ENCODE peak calls at places on chromosome 18, in seven cellular contexts. Q, Y, X, U, B, C and R are unnamed samples.

GRCh38 chr18:39058386-39059000 is 1492.9 kb upstream of the CELF4 start:
- DNase-seq in Y (no peak), Q (no peak), C (no peak), U (no peak), X (no peak), B (no peak), R (no peak)

GRCh38 chr18:56986829-56987228 is 160.1 kb upstream of the BOD1L2 start:
- DNase-seq in Y (peak), U (no peak), X (no peak), Q (no peak), B (no peak), C (no peak), R (no peak)

GRCh38 chr18:51361130-51361860 is 163.8 kb upstream of the MEX3C start:
- DNase-seq in X (no peak), B (no peak), C (no peak), Q (no peak), Y (no peak), U (peak), R (no peak)

GRCh38 chr18:32091325-32091723 is 350 bp upstream of the RNF138 start:
- DNase-seq in X (no peak), B (no peak), U (no peak), Y (no peak), Q (no peak), C (no peak), R (no peak)

GRCh38 chr18:6022840-6023239 is 127.5 kb upstream of the TMEM200C start:
- DNase-seq in B (no peak), Q (no peak), C (no peak), X (no peak), U (no peak), Y (no peak), R (no peak)

GRCh38 chr18:36737321-36737720 is 91.5 kb downstream of the TPGS2 start:
- DNase-seq in X (no peak), Y (no peak), Q (no peak), C (no peak), B (no peak), U (no peak), R (no peak)

GRCh38 chr18:63348508-63349136 is 18.4 kb downstream of the KDSR start:
- DNase-seq in Y (no peak), Q (no peak), B (no peak), X (no peak), U (no peak), C (no peak), R (no peak)

GRCh38 chr18:70046207-70046606 is 98.5 kb upstream of the CD226 start:
- DNase-seq in C (no peak), X (no peak), Y (no peak), U (peak), B (no peak), Q (peak), R (no peak)

GRCh38 chr18:67402543-67402942 is 114.0 kb downstream of the DSEL start:
- DNase-seq in C (no peak), B (no peak), X (no peak), Y (no peak), Q (peak), U (peak), R (no peak)

GRCh38 chr18:49681387-49681786 is 119.5 kb downstream of the LIPG start:
- DNase-seq in U (no peak), Y (peak), X (no peak), C (no peak), Q (no peak), B (no peak), R (no peak)

GRCh38 chr18:28176674-28176932 is 327 bp downstream of the CDH2 start:
- DNase-seq in Q (no peak), X (no peak), B (peak), C (peak), Y (no peak), U (no peak), R (no peak)

GRCh38 chr18:59820663-59821062 is 79.1 kb upstream of the PMAIP1 start:
- DNase-seq in Y (no peak), X (no peak), B (no peak), Q (peak), U (peak), C (no peak), R (no peak)
- TF ChIP-seq CTCF in Y (no peak), X (no peak), B (no peak), Q (no peak), U (no peak), C (no peak), R (no peak)

DNA sequence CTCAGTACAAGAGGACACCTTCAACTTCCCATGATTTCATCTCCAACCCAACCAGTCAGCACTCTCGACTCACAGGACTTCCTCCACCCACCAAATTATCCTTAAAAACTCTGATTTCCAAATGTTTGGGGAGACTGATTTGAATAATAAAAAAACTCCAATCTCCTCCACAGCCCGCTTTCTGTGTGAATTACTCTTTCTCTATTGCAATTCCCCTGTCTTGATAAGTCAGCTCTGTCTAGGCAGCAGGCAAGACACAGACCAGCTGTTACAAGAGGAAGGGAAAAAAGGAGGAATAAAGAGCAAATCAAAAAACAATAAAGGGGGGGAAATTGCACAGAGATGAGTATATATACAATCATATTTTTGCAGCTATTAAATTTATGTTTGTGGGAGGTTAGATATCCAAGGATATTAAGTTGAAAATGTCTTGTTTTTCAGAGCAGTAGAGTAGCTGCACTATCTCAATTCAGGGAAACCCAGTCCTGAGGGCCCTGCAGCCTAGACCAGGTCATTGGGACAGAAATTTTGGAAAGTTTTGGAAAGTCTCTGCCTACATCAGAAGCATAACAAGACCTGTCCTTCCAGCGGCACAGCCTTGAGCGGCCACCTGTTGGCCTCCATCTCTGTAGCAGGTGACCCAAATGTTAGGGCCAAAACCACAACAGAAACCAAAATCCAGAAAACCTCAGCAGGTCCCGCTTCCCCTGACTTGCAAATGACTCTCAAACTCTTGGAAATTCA is 32.8 kb upstream of the SIGLEC15 start:
- DNase-seq in X (no peak), B (no peak), C (no peak), Q (no peak), U (peak), Y (no peak), R (no peak)
- TF ChIP-seq CTCF in X (no peak), B (no peak), C (no peak), Q (no peak), U (no peak), Y (no peak), R (no peak)

GRCh38 chr18:29892960-29893558 is 1149.5 kb downstream of the DSC3 start:
- DNase-seq in X (no peak), Q (no peak), U (peak), B (no peak), C (no peak), Y (peak), R (no peak)
- TF ChIP-seq CTCF in X (peak), Q (peak), U (peak), B (peak), C (peak), Y (peak), R (no peak)

GRCh38 chr18:78492813-78493371 is 486.7 kb upstream of the SALL3 start:
- DNase-seq in Y (no peak), B (no peak), U (no peak), C (no peak), Q (no peak), X (no peak), R (no peak)
- TF ChIP-seq CTCF in Y (no peak), B (no peak), U (no peak), C (no peak), Q (no peak), X (no peak), R (no peak)

GRCh38 chr18:62177271-62177670 is 9.6 kb downstream of the PIGN start:
- DNase-seq in B (no peak), Q (no peak), X (no peak), U (no peak), Y (no peak), C (no peak), R (no peak)

GRCh38 chr18:62183578-62184195 is 3.2 kb downstream of the PIGN start:
- DNase-seq in U (peak), X (peak), B (no peak), Q (peak), Y (peak), C (no peak), R (no peak)

GRCh38 chr18:62186656-62187542 is at the start of the genes PIGN and RELCH:
- DNase-seq in U (peak), C (peak), Q (peak), Y (peak), X (peak), B (peak), R (peak)

GRCh38 chr18:62179213-62179612 is 7.6 kb downstream of the PIGN start:
- DNase-seq in C (no peak), Y (no peak), U (no peak), Q (no peak), X (no peak), B (no peak), R (no peak)

DNA sequence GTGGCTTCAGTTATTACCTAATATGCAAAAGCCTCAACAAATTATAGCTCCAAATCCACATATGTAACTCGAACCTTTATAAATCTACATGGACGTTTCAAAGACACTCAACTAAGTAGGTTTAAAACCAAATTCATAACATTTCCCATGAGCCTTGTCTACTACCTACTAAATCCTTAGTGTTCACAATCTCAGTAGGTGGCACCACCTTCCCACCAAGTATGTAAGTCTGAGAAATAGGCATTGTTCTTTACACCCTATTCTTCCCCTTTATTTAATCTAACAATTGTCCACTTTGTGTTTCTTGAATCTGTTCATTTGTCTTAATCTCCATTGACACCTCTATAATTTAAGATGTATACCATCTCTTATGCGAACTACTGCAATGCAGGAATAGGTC is 4.6 kb downstream of the PIGN start:
- DNase-seq in C (no peak), X (no peak), B (no peak), Q (no peak), U (no peak), Y (no peak), R (no peak)
- TF ChIP-seq CTCF in C (no peak), X (no peak), B (no peak), Q (peak), U (no peak), Y (no peak), R (no peak)

DNA sequence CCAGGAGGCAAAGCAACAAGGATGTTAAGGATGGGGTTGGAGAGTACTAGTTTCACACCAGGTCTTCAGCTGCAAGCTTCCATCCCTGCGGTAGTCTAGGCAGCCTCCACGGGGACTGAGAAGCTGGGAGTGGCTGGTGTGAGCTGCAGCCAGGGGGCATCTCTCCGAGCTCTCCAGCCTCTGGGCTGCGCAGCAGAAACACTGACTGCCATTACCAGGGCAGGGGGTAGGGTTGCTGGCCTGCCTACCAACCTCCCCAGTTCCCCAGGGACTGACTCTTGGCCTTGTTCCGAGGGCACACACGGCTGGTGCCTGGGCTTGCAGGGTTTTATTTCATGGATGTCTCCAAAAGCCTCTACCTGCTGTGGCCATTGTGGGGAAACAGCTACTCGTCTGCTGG is 15.9 kb downstream of the GATA6 start:
- DNase-seq in Y (no peak), C (no peak), B (peak), X (peak), Q (no peak), U (no peak), R (peak)
- TF ChIP-seq CTCF in Y (no peak), C (peak), B (no peak), X (peak), Q (peak), U (no peak), R (no peak)

DNA sequence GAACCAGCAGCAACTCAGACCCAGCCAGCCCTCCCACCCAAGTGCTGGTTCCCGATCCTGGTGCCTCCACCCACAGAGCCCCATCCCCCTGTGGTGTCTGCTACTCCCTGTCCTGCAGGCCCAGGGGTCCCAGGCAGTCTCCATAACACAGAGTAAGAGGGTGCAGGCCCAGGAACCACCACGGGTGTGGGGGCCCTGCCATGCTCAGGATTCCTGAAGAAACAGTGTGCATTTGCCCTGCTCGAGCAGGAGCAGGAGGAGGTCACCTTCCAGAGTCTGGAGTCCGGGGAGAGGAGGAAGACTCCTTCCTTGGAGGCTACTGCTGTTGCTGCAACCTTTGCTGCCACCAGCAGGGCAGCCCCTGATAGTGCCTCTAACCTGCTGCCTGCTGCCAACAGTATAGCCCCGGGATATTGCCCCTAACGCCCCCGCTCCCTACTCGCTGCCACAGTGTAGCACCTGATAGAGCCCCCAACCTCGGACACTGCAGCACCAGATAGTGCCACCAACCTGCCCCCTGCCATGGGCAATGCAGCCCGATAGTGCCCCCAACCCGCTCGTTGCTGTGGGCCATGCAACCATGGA is 46.8 kb upstream of the ANKRD62 start:
- DNase-seq in Q (no peak), B (no peak), X (no peak), Y (no peak), C (no peak), U (no peak), R (no peak)
- TF ChIP-seq CTCF in Q (peak), B (no peak), X (no peak), Y (peak), C (peak), U (peak), R (no peak)